ENCODE peak calls at places on chromosomes 5 and 9, in seven cellular contexts. F, W, L, Z, A, G and Q are unnamed samples.

GRCh38 chr5:980001-980588 is 28.5 kb upstream of the NKD2 start:
- DNase-seq in L (no peak), G (no peak), A (no peak), F (no peak), W (no peak), Z (peak; percentile 68), Q (no peak)

GRCh38 chr5:61055434-61056006 is 106.7 kb downstream of the SMIM15 start:
- DNase-seq in W (no peak), G (no peak), L (no peak), A (peak; percentile 82), F (no peak), Z (no peak), Q (no peak)

GRCh38 chr9:97848582-97849237 is 4.3 kb upstream of the FOXE1 start:
- DNase-seq in A (no peak), W (no peak), L (no peak), Z (peak; percentile 94), F (no peak), G (no peak), Q (peak; percentile 78)

GRCh38 chr9:93255994-93256877 is 72.3 kb downstream of the WNK2 start:
- DNase-seq in A (no peak), W (no peak), Z (peak; percentile 71), F (no peak), G (peak; percentile 17), L (no peak), Q (peak; percentile 55)

GRCh38 chr9:96853711-96854072 is 622 bp downstream of the ZNF782 start:
- DNase-seq in A (peak; percentile 15), Z (no peak), F (no peak), L (no peak), G (no peak), W (no peak), Q (no peak)

GRCh38 chr5:103207653-103208052 is 50.9 kb upstream of the MACIR start:
- DNase-seq in L (no peak), W (no peak), Z (no peak), G (no peak), F (no peak), A (peak; percentile 69), Q (no peak)

GRCh38 chr5:175215906-175216305 is 228.1 kb downstream of the DRD1 start:
- DNase-seq in L (no peak), Z (no peak), F (no peak), A (no peak), W (no peak), G (no peak), Q (no peak)

GRCh38 chr5:44919560-44919959 is 110.8 kb downstream of the MRPS30 start:
- DNase-seq in G (no peak), F (no peak), A (no peak), Z (no peak), L (no peak), W (no peak), Q (no peak)

GRCh38 chr5:159735749-159736660 is 180.3 kb upstream of the ADRA1B start:
- DNase-seq in G (no peak), F (no peak), L (no peak), W (no peak), Z (no peak), A (peak; percentile 61), Q (no peak)

GRCh38 chr5:7208911-7209310 is 187.0 kb upstream of the ADCY2 start:
- DNase-seq in W (no peak), Z (no peak), L (no peak), G (no peak), F (no peak), A (no peak), Q (no peak)

GRCh38 chr5:11803436-11803835 is 100.8 kb downstream of the CTNND2 start:
- DNase-seq in Z (no peak), L (no peak), G (no peak), A (no peak), W (no peak), F (no peak), Q (no peak)

GRCh38 chr5:135242021-135242480 is 157.0 kb downstream of the MACROH2A1 start:
- DNase-seq in F (peak; percentile 29), Z (no peak), W (no peak), G (peak; percentile 5), A (no peak), L (no peak), Q (peak; percentile 63)

GRCh38 chr5:107282061-107282460 is 388.7 kb downstream of the EFNA5 start:
- DNase-seq in Z (no peak), G (no peak), L (no peak), A (peak; percentile 43), F (no peak), W (no peak), Q (no peak)

GRCh38 chr9:114155967-114156294 is 594 bp downstream of the COL27A1 start:
- DNase-seq in A (no peak), G (no peak), Z (peak; percentile 76), W (no peak), F (no peak), L (no peak), Q (no peak)

GRCh38 chr9:114156311-114156657 is 947 bp downstream of the COL27A1 start:
- DNase-seq in G (peak; percentile 35), F (no peak), L (no peak), W (no peak), A (no peak), Z (no peak), Q (no peak)

GRCh38 chr9:114153761-114154596 is 1.4 kb upstream of the COL27A1 start:
- DNase-seq in Z (no peak), L (no peak), W (no peak), A (no peak), G (peak; percentile 33), F (no peak), Q (no peak)

GRCh38 chr9:114155263-114155966 is at the start of gene COL27A1:
- DNase-seq in G (peak; percentile 87), A (peak; percentile 74), W (no peak), Z (peak; percentile 95), L (peak; percentile 19), F (peak; percentile 84), Q (peak; percentile 91)

DNA sequence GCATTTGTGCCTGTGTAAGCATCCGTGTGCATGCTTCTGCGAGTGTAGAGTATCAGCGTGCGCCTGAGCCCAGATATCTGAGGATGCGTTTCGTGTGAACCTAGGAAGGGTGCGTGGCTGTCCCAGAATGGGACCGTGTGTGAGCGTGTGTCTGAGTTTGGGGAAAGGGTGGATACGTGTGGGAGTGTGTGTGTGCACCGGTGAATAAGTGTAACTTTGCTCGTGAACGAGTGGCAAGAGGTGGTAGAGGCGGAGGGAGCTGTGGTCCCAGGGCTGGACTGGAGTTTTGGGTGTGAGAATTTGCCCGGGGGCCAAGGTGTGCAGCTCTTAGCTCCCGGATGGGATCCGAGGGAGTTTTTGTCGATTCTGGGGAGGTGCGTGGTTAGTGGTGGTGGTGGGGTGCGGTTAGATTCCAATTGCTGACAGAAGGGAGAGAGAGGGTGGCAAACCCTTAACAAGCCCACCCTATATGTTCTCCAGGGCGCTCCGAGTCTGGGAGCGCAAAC is 687 bp upstream of the COL27A1 start:
- DNase-seq in W (no peak), L (no peak), F (no peak), G (no peak), A (no peak), Z (no peak), Q (no peak)
- H3K4me3 ChIP-seq in W (peak overlapping the region; percentile 71), L (peak overlapping the region; percentile 54), F (no peak overlapping the region), G (peak overlapping the region; percentile 71), A (no peak overlapping the region), Z (peak overlapping the region; percentile 9), Q (peak overlapping the region; percentile 60)

DNA sequence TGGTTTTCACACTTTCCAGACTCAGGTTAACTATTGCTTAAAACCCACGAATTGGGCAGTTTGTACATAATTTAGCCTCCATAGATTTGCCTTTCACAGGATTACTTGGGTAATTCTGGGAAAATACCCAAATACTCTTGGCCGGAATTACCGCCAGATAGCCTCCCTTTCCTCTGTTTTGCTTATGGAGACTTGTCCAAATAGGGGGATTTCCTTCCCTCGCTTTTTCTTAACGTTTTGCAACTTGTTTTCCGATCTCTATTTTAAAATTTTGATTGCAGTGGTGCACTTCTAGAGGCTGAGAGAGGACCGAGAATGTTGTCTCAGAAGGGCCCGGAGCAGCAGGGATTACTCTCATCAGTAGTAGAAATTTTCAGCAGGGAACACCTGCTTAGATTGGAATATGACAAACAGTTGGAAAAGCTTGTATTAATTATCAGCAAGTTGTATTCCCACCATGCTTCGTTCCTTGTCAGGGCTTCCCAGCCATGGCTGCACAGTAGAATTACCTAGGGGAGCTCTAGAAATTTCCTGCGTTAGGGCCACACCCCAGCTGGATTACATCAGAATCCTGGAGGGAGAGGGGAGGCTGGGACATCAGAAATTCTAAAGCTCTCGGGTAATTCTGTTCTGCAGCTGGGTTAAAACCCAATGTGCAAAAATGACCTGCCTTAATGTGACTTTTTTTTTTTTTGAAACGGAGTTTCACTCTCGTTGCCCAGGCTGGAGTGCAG is 329.1 kb downstream of the SH3GL2 start:
- DNase-seq in F (no peak), Z (no peak), G (no peak), L (no peak), W (no peak), A (no peak), Q (no peak)
- H3K4me3 ChIP-seq in F (no peak overlapping the region), Z (no peak overlapping the region), G (peak overlapping the region; percentile 53), L (no peak overlapping the region), W (peak overlapping the region; percentile 45), A (no peak overlapping the region), Q (no peak overlapping the region)

DNA sequence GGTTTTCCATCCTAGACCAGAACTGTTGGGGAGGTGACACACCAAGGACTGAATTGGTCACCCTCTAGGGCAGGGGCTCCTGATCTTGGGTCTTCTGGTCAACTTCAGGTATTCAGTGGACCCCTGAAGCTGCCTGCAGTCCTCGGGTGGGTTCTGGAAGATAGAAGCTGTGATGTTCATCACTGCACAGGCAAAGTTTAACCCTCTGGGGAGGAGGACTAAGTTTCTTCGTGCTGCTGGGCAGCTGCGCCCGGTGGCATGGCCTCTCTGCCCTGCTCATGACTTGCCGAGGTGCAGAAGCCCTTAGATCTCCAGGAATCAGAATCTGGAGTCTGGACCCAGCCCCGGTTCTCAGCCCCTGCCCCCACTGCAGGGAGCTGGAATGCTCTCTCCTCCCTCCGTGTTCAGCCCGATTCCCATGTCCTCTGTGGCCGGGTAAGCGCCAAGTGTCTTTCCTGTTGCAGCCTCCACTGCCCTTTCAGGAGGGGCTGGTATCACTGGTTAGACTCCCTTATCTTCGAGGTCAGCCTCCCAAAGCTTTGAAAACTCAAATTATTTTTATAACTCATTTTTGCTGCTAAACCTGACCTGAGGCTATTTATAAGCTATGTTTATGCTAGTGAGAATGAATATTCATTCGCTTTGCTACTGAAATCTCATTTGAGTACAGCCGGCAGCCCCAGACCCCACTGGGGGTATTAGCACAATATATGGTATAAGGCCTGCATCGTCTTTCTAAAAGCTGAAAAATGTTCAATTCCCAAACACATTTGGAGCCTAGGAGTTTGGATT is 1.7 kb downstream of the LAMC3 start:
- DNase-seq in F (no peak), G (no peak), A (no peak), L (no peak), Z (no peak), W (no peak), Q (no peak)
- H3K4me3 ChIP-seq in F (no peak overlapping the region), G (no peak overlapping the region), A (no peak overlapping the region), L (no peak overlapping the region), Z (no peak overlapping the region), W (no peak overlapping the region), Q (peak overlapping the region; percentile 10)

GRCh38 chr5:179833056-179833708 is 12.5 kb downstream of the SQSTM1 start:
- DNase-seq in F (peak; percentile 45), G (no peak), A (peak; percentile 6), L (no peak), W (no peak), Z (peak; percentile 75), Q (no peak)

GRCh38 chr5:179832039-179832745 is 11.5 kb downstream of the SQSTM1 start:
- DNase-seq in Z (peak; percentile 58), F (peak; percentile 38), W (no peak), A (peak; percentile 14), L (no peak), G (no peak), Q (no peak)

GRCh38 chr5:179836225-179837019 is 15.7 kb downstream of the SQSTM1 start:
- DNase-seq in A (peak; percentile 78), W (no peak), F (peak; percentile 58), Z (peak; percentile 61), G (no peak), L (no peak), Q (no peak)

GRCh38 chr5:179834120-179834519 is 13.4 kb downstream of the SQSTM1 start:
- DNase-seq in Z (peak; percentile 45), F (peak; percentile 6), G (no peak), A (peak; percentile 7), W (no peak), L (no peak), Q (no peak)

GRCh38 chr5:179833709-179834070 is 13.0 kb downstream of the SQSTM1 start:
- DNase-seq in W (no peak), G (no peak), F (peak; percentile 9), Z (no peak), A (peak; percentile 2), L (no peak), Q (no peak)
- H3K4me3 ChIP-seq in W (no peak overlapping the region), G (no peak overlapping the region), F (no peak overlapping the region), Z (no peak overlapping the region), A (no peak overlapping the region), L (no peak overlapping the region), Q (no peak overlapping the region)